ENCODE peak calls at places on chromosomes 13 and 19, in four cellular contexts. G is HT1080, K is KBM-7, X is activated gamma-delta T cell treated with Interleukin-2 at 50 U/mL for 16 hours. M is an unnamed sample.

GRCh38 chr19:37933965-37934364 is 27.0 kb downstream of the SIPA1L3 start:
- DNase-seq in X (no peak), G (no peak), K (no peak), M (no peak)

GRCh38 chr13:23510979-23511735 is 59.1 kb upstream of the TNFRSF19 start:
- DNase-seq in G (peak), X (no peak), K (peak), M (no peak)

GRCh38 chr13:27627377-27627776 is 5.7 kb downstream of the POLR1D start:
- DNase-seq in G (no peak), X (no peak), K (no peak), M (no peak)

GRCh38 chr19:18113827-18114226 is 16.2 kb downstream of the MAST3 start:
- DNase-seq in G (no peak), K (no peak), X (no peak), M (no peak)

GRCh38 chr19:40596608-40597328 is 4.4 kb upstream of the LTBP4 start:
- DNase-seq in X (no peak), G (peak), K (no peak), M (no peak)

GRCh38 chr19:50720181-50720920 is 749 bp upstream of the SHANK1 start:
- DNase-seq in X (no peak), G (no peak), K (no peak), M (no peak)

GRCh38 chr13:98856983-98857382 is 104.5 kb upstream of the SLC15A1 start:
- DNase-seq in G (no peak), X (no peak), K (no peak), M (no peak)

GRCh38 chr19:19642506-19643157 is 825 bp downstream of the GMIP start:
- DNase-seq in X (peak), K (peak), G (no peak), M (no peak)

GRCh38 chr13:27919934-27920676 is at the start of gene PDX1:
- DNase-seq in X (no peak), G (no peak), K (no peak), M (no peak)

GRCh38 chr19:42064432-42064831 is 5.6 kb downstream of the GRIK5 start:
- DNase-seq in K (no peak), G (no peak), X (no peak), M (no peak)

GRCh38 chr19:20278342-20278741 is 111.3 kb downstream of the ZNF486 start:
- DNase-seq in K (no peak), X (no peak), G (no peak), M (no peak)

GRCh38 chr13:60620611-60621395 is 223.8 kb downstream of the TDRD3 start:
- DNase-seq in X (no peak), G (no peak), K (no peak), M (no peak)

GRCh38 chr19:12668937-12669271 is 2.3 kb downstream of the WDR83 start:
- DNase-seq in K (no peak), G (peak), X (peak), M (no peak)

GRCh38 chr13:76020421-76020955 is 384.4 kb downstream of the LMO7 start:
- DNase-seq in X (no peak), K (no peak), G (no peak), M (no peak)

GRCh38 chr13:24128112-24128511 is 32.4 kb upstream of the SPATA13 start:
- DNase-seq in X (no peak), K (no peak), G (no peak), M (no peak)

GRCh38 chr13:75151081-75151643 is 330.8 kb downstream of the TBC1D4 start:
- DNase-seq in G (peak), X (no peak), K (no peak), M (no peak)

GRCh38 chr19:55650602-55651230 is 2.7 kb downstream of the CCDC106 start:
- DNase-seq in K (no peak), G (no peak), X (no peak), M (no peak)

GRCh38 chr13:30338331-30338851 is 31.0 kb upstream of the KATNAL1 start:
- DNase-seq in G (no peak), X (no peak), K (no peak), M (no peak)

M was measured in SIG-M5.